ENCODE peak calls at places on chromosomes 5 and 9, in ten cellular contexts. One of them, this sample, is unnamed.

GRCh38 chr5:112583166-112583565 is 154.5 kb upstream of the APC start:
- DNase-seq in AG09309: no peak
- DNase-seq in GM04504: no peak
- DNase-seq in NCI-H2081: peak; percentile 24
- DNase-seq in GM20000: no peak
- DNase-seq in mucosa of descending colon: no peak
- DNase-seq in pancreas: no peak
- DNase-seq in epithelial cell of prostate: no peak
- DNase-seq in stimulated activated CD8-positive, alpha-beta memory T cell treated with anti-CD3 and anti-CD28 coated beads, Interleukin-15, amount 100 ng/mL, for 4 hours: no peak
- DNase-seq in HL-60: no peak
- DNase-seq in this sample: no peak

GRCh38 chr9:37550781-37551180 is 25.4 kb downstream of the FBXO10 start:
- DNase-seq in AG09309: peak; percentile 62
- DNase-seq in GM04504: no peak
- DNase-seq in NCI-H2081: no peak
- DNase-seq in GM20000: no peak
- DNase-seq in mucosa of descending colon: no peak
- DNase-seq in pancreas: no peak
- DNase-seq in epithelial cell of prostate: no peak
- DNase-seq in stimulated activated CD8-positive, alpha-beta memory T cell treated with anti-CD3 and anti-CD28 coated beads, Interleukin-15, amount 100 ng/mL, for 4 hours: no peak
- DNase-seq in HL-60: no peak
- DNase-seq in this sample: no peak

GRCh38 chr9:94922098-94922607 is 195.7 kb downstream of the AOPEP start:
- DNase-seq in AG09309: peak; percentile 99
- DNase-seq in GM04504: peak; percentile 88
- DNase-seq in NCI-H2081: peak; percentile 60
- DNase-seq in GM20000: no peak
- DNase-seq in mucosa of descending colon: no peak
- DNase-seq in pancreas: no peak
- DNase-seq in epithelial cell of prostate: no peak
- DNase-seq in stimulated activated CD8-positive, alpha-beta memory T cell treated with anti-CD3 and anti-CD28 coated beads, Interleukin-15, amount 100 ng/mL, for 4 hours: no peak
- DNase-seq in HL-60: no peak
- DNase-seq in this sample: peak; percentile 41

GRCh38 chr9:122076773-122077172 is 16.3 kb downstream of the TTLL11 start:
- DNase-seq in AG09309: no peak
- DNase-seq in GM04504: no peak
- DNase-seq in NCI-H2081: no peak
- DNase-seq in GM20000: no peak
- DNase-seq in mucosa of descending colon: no peak
- DNase-seq in pancreas: no peak
- DNase-seq in epithelial cell of prostate: no peak
- DNase-seq in stimulated activated CD8-positive, alpha-beta memory T cell treated with anti-CD3 and anti-CD28 coated beads, Interleukin-15, amount 100 ng/mL, for 4 hours: no peak
- DNase-seq in HL-60: no peak
- DNase-seq in this sample: no peak

GRCh38 chr5:124751031-124751430 is 4.6 kb upstream of the ZNF608 start:
- DNase-seq in AG09309: no peak
- DNase-seq in GM04504: no peak
- DNase-seq in NCI-H2081: no peak
- DNase-seq in GM20000: no peak
- DNase-seq in mucosa of descending colon: no peak
- DNase-seq in pancreas: no peak
- DNase-seq in epithelial cell of prostate: no peak
- DNase-seq in stimulated activated CD8-positive, alpha-beta memory T cell treated with anti-CD3 and anti-CD28 coated beads, Interleukin-15, amount 100 ng/mL, for 4 hours: no peak
- DNase-seq in HL-60: no peak
- DNase-seq in this sample: no peak

GRCh38 chr9:98192503-98193335 is at the start of gene CORO2A:
- DNase-seq in AG09309: no peak
- DNase-seq in GM04504: peak; percentile 39
- DNase-seq in NCI-H2081: peak; percentile 67
- DNase-seq in GM20000: peak; percentile 94
- DNase-seq in mucosa of descending colon: peak; percentile 86
- DNase-seq in pancreas: peak; percentile 89
- DNase-seq in epithelial cell of prostate: peak; percentile 71
- DNase-seq in stimulated activated CD8-positive, alpha-beta memory T cell treated with anti-CD3 and anti-CD28 coated beads, Interleukin-15, amount 100 ng/mL, for 4 hours: peak; percentile 54
- DNase-seq in HL-60: peak; percentile 75
- DNase-seq in this sample: peak; percentile 72

GRCh38 chr5:28399211-28399610 is 1360.8 kb upstream of the CDH9 start:
- DNase-seq in AG09309: no peak
- DNase-seq in GM04504: no peak
- DNase-seq in NCI-H2081: no peak
- DNase-seq in GM20000: no peak
- DNase-seq in mucosa of descending colon: no peak
- DNase-seq in pancreas: no peak
- DNase-seq in epithelial cell of prostate: no peak
- DNase-seq in stimulated activated CD8-positive, alpha-beta memory T cell treated with anti-CD3 and anti-CD28 coated beads, Interleukin-15, amount 100 ng/mL, for 4 hours: no peak
- DNase-seq in HL-60: no peak
- DNase-seq in this sample: no peak

GRCh38 chr9:70081120-70081495 is 37.5 kb downstream of the MAMDC2 start:
- DNase-seq in AG09309: no peak
- DNase-seq in GM04504: no peak
- DNase-seq in NCI-H2081: peak; percentile 54
- DNase-seq in GM20000: no peak
- DNase-seq in mucosa of descending colon: no peak
- DNase-seq in pancreas: no peak
- DNase-seq in epithelial cell of prostate: no peak
- DNase-seq in stimulated activated CD8-positive, alpha-beta memory T cell treated with anti-CD3 and anti-CD28 coated beads, Interleukin-15, amount 100 ng/mL, for 4 hours: no peak
- DNase-seq in HL-60: peak; percentile 20
- DNase-seq in this sample: no peak

GRCh38 chr5:15694694-15695093 is 194.7 kb downstream of the FBXL7 start:
- DNase-seq in AG09309: peak; percentile 52
- DNase-seq in GM04504: peak; percentile 55
- DNase-seq in NCI-H2081: no peak
- DNase-seq in GM20000: no peak
- DNase-seq in mucosa of descending colon: no peak
- DNase-seq in pancreas: no peak
- DNase-seq in epithelial cell of prostate: no peak
- DNase-seq in stimulated activated CD8-positive, alpha-beta memory T cell treated with anti-CD3 and anti-CD28 coated beads, Interleukin-15, amount 100 ng/mL, for 4 hours: no peak
- DNase-seq in HL-60: no peak
- DNase-seq in this sample: no peak

GRCh38 chr9:21554813-21555212 is 72.7 kb upstream of the IFNE start:
- DNase-seq in AG09309: no peak
- DNase-seq in GM04504: no peak
- DNase-seq in NCI-H2081: no peak
- DNase-seq in GM20000: no peak
- DNase-seq in mucosa of descending colon: no peak
- DNase-seq in pancreas: no peak
- DNase-seq in epithelial cell of prostate: no peak
- DNase-seq in stimulated activated CD8-positive, alpha-beta memory T cell treated with anti-CD3 and anti-CD28 coated beads, Interleukin-15, amount 100 ng/mL, for 4 hours: no peak
- DNase-seq in HL-60: no peak
- DNase-seq in this sample: no peak

GRCh38 chr5:159337291-159337974 is 7.1 kb upstream of the IL12B start:
- DNase-seq in AG09309: peak; percentile 48
- DNase-seq in GM04504: peak; percentile 52
- DNase-seq in NCI-H2081: no peak
- DNase-seq in GM20000: no peak
- DNase-seq in mucosa of descending colon: no peak
- DNase-seq in pancreas: no peak
- DNase-seq in epithelial cell of prostate: peak; percentile 72
- DNase-seq in stimulated activated CD8-positive, alpha-beta memory T cell treated with anti-CD3 and anti-CD28 coated beads, Interleukin-15, amount 100 ng/mL, for 4 hours: no peak
- DNase-seq in HL-60: peak; percentile 55
- DNase-seq in this sample: no peak

GRCh38 chr5:82142928-82143577 is 135.1 kb downstream of the RPS23 start:
- DNase-seq in AG09309: no peak
- DNase-seq in GM04504: no peak
- DNase-seq in NCI-H2081: no peak
- DNase-seq in GM20000: no peak
- DNase-seq in mucosa of descending colon: no peak
- DNase-seq in pancreas: no peak
- DNase-seq in epithelial cell of prostate: no peak
- DNase-seq in stimulated activated CD8-positive, alpha-beta memory T cell treated with anti-CD3 and anti-CD28 coated beads, Interleukin-15, amount 100 ng/mL, for 4 hours: no peak
- DNase-seq in HL-60: no peak
- DNase-seq in this sample: no peak

GRCh38 chr5:90709323-90710148 is 150.9 kb downstream of the ADGRV1 start:
- DNase-seq in AG09309: peak; percentile 1
- DNase-seq in GM04504: peak; percentile 5
- DNase-seq in NCI-H2081: peak; percentile 37
- DNase-seq in GM20000: peak; percentile 34
- DNase-seq in mucosa of descending colon: no peak
- DNase-seq in pancreas: no peak
- DNase-seq in epithelial cell of prostate: no peak
- DNase-seq in stimulated activated CD8-positive, alpha-beta memory T cell treated with anti-CD3 and anti-CD28 coated beads, Interleukin-15, amount 100 ng/mL, for 4 hours: no peak
- DNase-seq in HL-60: no peak
- DNase-seq in this sample: peak; percentile 28

GRCh38 chr9:133505186-133505830 is 19.5 kb downstream of the MYMK start:
- DNase-seq in AG09309: no peak
- DNase-seq in GM04504: no peak
- DNase-seq in NCI-H2081: no peak
- DNase-seq in GM20000: no peak
- DNase-seq in mucosa of descending colon: peak; percentile 27
- DNase-seq in pancreas: no peak
- DNase-seq in epithelial cell of prostate: no peak
- DNase-seq in stimulated activated CD8-positive, alpha-beta memory T cell treated with anti-CD3 and anti-CD28 coated beads, Interleukin-15, amount 100 ng/mL, for 4 hours: no peak
- DNase-seq in HL-60: no peak
- DNase-seq in this sample: no peak

GRCh38 chr5:395156-395920 is 47.6 kb upstream of the EXOC3 start:
- DNase-seq in AG09309: peak; percentile 92
- DNase-seq in GM04504: peak; percentile 96
- DNase-seq in NCI-H2081: no peak
- DNase-seq in GM20000: no peak
- DNase-seq in mucosa of descending colon: peak; percentile 47
- DNase-seq in pancreas: no peak
- DNase-seq in epithelial cell of prostate: no peak
- DNase-seq in stimulated activated CD8-positive, alpha-beta memory T cell treated with anti-CD3 and anti-CD28 coated beads, Interleukin-15, amount 100 ng/mL, for 4 hours: no peak
- DNase-seq in HL-60: no peak
- DNase-seq in this sample: peak; percentile 16

GRCh38 chr5:159783731-159784247 is 132.5 kb upstream of the ADRA1B start:
- DNase-seq in AG09309: no peak
- DNase-seq in GM04504: no peak
- DNase-seq in NCI-H2081: no peak
- DNase-seq in GM20000: no peak
- DNase-seq in mucosa of descending colon: no peak
- DNase-seq in pancreas: no peak
- DNase-seq in epithelial cell of prostate: no peak
- DNase-seq in stimulated activated CD8-positive, alpha-beta memory T cell treated with anti-CD3 and anti-CD28 coated beads, Interleukin-15, amount 100 ng/mL, for 4 hours: no peak
- DNase-seq in HL-60: no peak
- DNase-seq in this sample: no peak

GRCh38 chr5:52024363-52024762 is 641.1 kb downstream of the ISL1 start:
- DNase-seq in AG09309: no peak
- DNase-seq in GM04504: no peak
- DNase-seq in NCI-H2081: no peak
- DNase-seq in GM20000: no peak
- DNase-seq in mucosa of descending colon: no peak
- DNase-seq in pancreas: no peak
- DNase-seq in epithelial cell of prostate: no peak
- DNase-seq in stimulated activated CD8-positive, alpha-beta memory T cell treated with anti-CD3 and anti-CD28 coated beads, Interleukin-15, amount 100 ng/mL, for 4 hours: no peak
- DNase-seq in HL-60: no peak
- DNase-seq in this sample: no peak

GRCh38 chr5:52077941-52078825 is 694.9 kb downstream of the ISL1 start:
- DNase-seq in AG09309: no peak
- DNase-seq in GM04504: no peak
- DNase-seq in NCI-H2081: peak; percentile 80
- DNase-seq in GM20000: no peak
- DNase-seq in mucosa of descending colon: no peak
- DNase-seq in pancreas: no peak
- DNase-seq in epithelial cell of prostate: no peak
- DNase-seq in stimulated activated CD8-positive, alpha-beta memory T cell treated with anti-CD3 and anti-CD28 coated beads, Interleukin-15, amount 100 ng/mL, for 4 hours: no peak
- DNase-seq in HL-60: no peak
- DNase-seq in this sample: no peak

GRCh38 chr5:8839361-8840055 is 706.4 kb downstream of the SEMA5A start:
- DNase-seq in AG09309: no peak
- DNase-seq in GM04504: no peak
- DNase-seq in NCI-H2081: no peak
- DNase-seq in GM20000: no peak
- DNase-seq in mucosa of descending colon: no peak
- DNase-seq in pancreas: no peak
- DNase-seq in epithelial cell of prostate: no peak
- DNase-seq in stimulated activated CD8-positive, alpha-beta memory T cell treated with anti-CD3 and anti-CD28 coated beads, Interleukin-15, amount 100 ng/mL, for 4 hours: no peak
- DNase-seq in HL-60: no peak
- DNase-seq in this sample: no peak

GRCh38 chr5:96279796-96280542 is 153.1 kb downstream of the PCSK1 start:
- DNase-seq in AG09309: no peak
- DNase-seq in GM04504: no peak
- DNase-seq in NCI-H2081: no peak
- DNase-seq in GM20000: peak; percentile 28
- DNase-seq in mucosa of descending colon: no peak
- DNase-seq in pancreas: no peak
- DNase-seq in epithelial cell of prostate: peak; percentile 83
- DNase-seq in stimulated activated CD8-positive, alpha-beta memory T cell treated with anti-CD3 and anti-CD28 coated beads, Interleukin-15, amount 100 ng/mL, for 4 hours: no peak
- DNase-seq in HL-60: no peak
- DNase-seq in this sample: no peak

GRCh38 chr9:87696641-87697040 is 29.3 kb upstream of the CTSL start:
- DNase-seq in AG09309: no peak
- DNase-seq in GM04504: no peak
- DNase-seq in NCI-H2081: no peak
- DNase-seq in GM20000: no peak
- DNase-seq in mucosa of descending colon: no peak
- DNase-seq in pancreas: no peak
- DNase-seq in epithelial cell of prostate: no peak
- DNase-seq in stimulated activated CD8-positive, alpha-beta memory T cell treated with anti-CD3 and anti-CD28 coated beads, Interleukin-15, amount 100 ng/mL, for 4 hours: no peak
- DNase-seq in HL-60: no peak
- DNase-seq in this sample: no peak

GRCh38 chr5:176784218-176785165 is 25.9 kb upstream of the UNC5A start:
- DNase-seq in AG09309: peak; percentile 32
- DNase-seq in GM04504: peak; percentile 42
- DNase-seq in NCI-H2081: no peak
- DNase-seq in GM20000: no peak
- DNase-seq in mucosa of descending colon: peak; percentile 17
- DNase-seq in pancreas: peak; percentile 52
- DNase-seq in epithelial cell of prostate: peak; percentile 84
- DNase-seq in stimulated activated CD8-positive, alpha-beta memory T cell treated with anti-CD3 and anti-CD28 coated beads, Interleukin-15, amount 100 ng/mL, for 4 hours: no peak
- DNase-seq in HL-60: no peak
- DNase-seq in this sample: no peak

GRCh38 chr5:17308326-17309065 is 91.1 kb downstream of the BASP1 start:
- DNase-seq in AG09309: no peak
- DNase-seq in GM04504: no peak
- DNase-seq in NCI-H2081: no peak
- DNase-seq in GM20000: no peak
- DNase-seq in mucosa of descending colon: no peak
- DNase-seq in pancreas: no peak
- DNase-seq in epithelial cell of prostate: no peak
- DNase-seq in stimulated activated CD8-positive, alpha-beta memory T cell treated with anti-CD3 and anti-CD28 coated beads, Interleukin-15, amount 100 ng/mL, for 4 hours: no peak
- DNase-seq in HL-60: no peak
- DNase-seq in this sample: no peak

GRCh38 chr5:153404747-153405146 is 85.7 kb upstream of the GRIA1 start:
- DNase-seq in AG09309: no peak
- DNase-seq in GM04504: no peak
- DNase-seq in NCI-H2081: no peak
- DNase-seq in GM20000: no peak
- DNase-seq in mucosa of descending colon: no peak
- DNase-seq in pancreas: no peak
- DNase-seq in epithelial cell of prostate: no peak
- DNase-seq in stimulated activated CD8-positive, alpha-beta memory T cell treated with anti-CD3 and anti-CD28 coated beads, Interleukin-15, amount 100 ng/mL, for 4 hours: no peak
- DNase-seq in HL-60: no peak
- DNase-seq in this sample: no peak

GRCh38 chr5:160835376-160835775 is 16.6 kb downstream of the ATP10B start:
- DNase-seq in AG09309: no peak
- DNase-seq in GM04504: no peak
- DNase-seq in NCI-H2081: no peak
- DNase-seq in GM20000: no peak
- DNase-seq in mucosa of descending colon: no peak
- DNase-seq in pancreas: no peak
- DNase-seq in epithelial cell of prostate: no peak
- DNase-seq in stimulated activated CD8-positive, alpha-beta memory T cell treated with anti-CD3 and anti-CD28 coated beads, Interleukin-15, amount 100 ng/mL, for 4 hours: no peak
- DNase-seq in HL-60: no peak
- DNase-seq in this sample: no peak

GRCh38 chr9:89576404-89576824 is 28.4 kb upstream of the GADD45G start:
- DNase-seq in AG09309: no peak
- DNase-seq in GM04504: no peak
- DNase-seq in NCI-H2081: peak; percentile 10
- DNase-seq in GM20000: peak; percentile 35
- DNase-seq in mucosa of descending colon: no peak
- DNase-seq in pancreas: no peak
- DNase-seq in epithelial cell of prostate: no peak
- DNase-seq in stimulated activated CD8-positive, alpha-beta memory T cell treated with anti-CD3 and anti-CD28 coated beads, Interleukin-15, amount 100 ng/mL, for 4 hours: no peak
- DNase-seq in HL-60: no peak
- DNase-seq in this sample: no peak

GRCh38 chr5:130874861-130875419 is 290.1 kb downstream of the HINT1 start:
- DNase-seq in AG09309: no peak
- DNase-seq in GM04504: peak; percentile 61
- DNase-seq in NCI-H2081: no peak
- DNase-seq in GM20000: no peak
- DNase-seq in mucosa of descending colon: no peak
- DNase-seq in pancreas: no peak
- DNase-seq in epithelial cell of prostate: no peak
- DNase-seq in stimulated activated CD8-positive, alpha-beta memory T cell treated with anti-CD3 and anti-CD28 coated beads, Interleukin-15, amount 100 ng/mL, for 4 hours: no peak
- DNase-seq in HL-60: no peak
- DNase-seq in this sample: no peak

GRCh38 chr5:153711755-153712154 is 221.3 kb downstream of the GRIA1 start:
- DNase-seq in AG09309: no peak
- DNase-seq in GM04504: no peak
- DNase-seq in NCI-H2081: no peak
- DNase-seq in GM20000: no peak
- DNase-seq in mucosa of descending colon: no peak
- DNase-seq in pancreas: no peak
- DNase-seq in epithelial cell of prostate: no peak
- DNase-seq in stimulated activated CD8-positive, alpha-beta memory T cell treated with anti-CD3 and anti-CD28 coated beads, Interleukin-15, amount 100 ng/mL, for 4 hours: no peak
- DNase-seq in HL-60: no peak
- DNase-seq in this sample: no peak

This sample was measured in left cardiac atrium.